ENCODE peak calls at places on chromosomes 7 and 10, in ten cellular contexts. M is neural progenitor cell, T is Panc1, K is upper lobe of right lung, Z is cardiac muscle cell, P is GM12865, G is AG10803, B is endothelial cell, L is WTC11, I is Calu3. E is an unnamed sample.

GRCh38 chr10:4947039-4947634 is 16.1 kb upstream of the AKR1C1 start:
- DNase-seq in L (no peak), Z (no peak), G (peak), M (no peak), P (no peak), K (no peak), T (no peak), I (no peak), B (no peak), E (no peak)

GRCh38 chr7:28389504-28390385 is 22.6 kb upstream of the CREB5 start:
- DNase-seq in M (peak), T (no peak), G (peak), L (no peak), P (peak), B (no peak), Z (peak), I (peak), K (no peak), E (no peak)

GRCh38 chr10:50999163-50999562 is 75.1 kb upstream of the PRKG1 start:
- DNase-seq in G (no peak), K (no peak), I (no peak), Z (no peak), T (no peak), P (no peak), L (no peak), M (no peak), B (no peak), E (no peak)

GRCh38 chr7:27723086-27723485 is 16.9 kb upstream of the TAX1BP1 start:
- DNase-seq in M (no peak), L (no peak), B (peak), Z (no peak), K (no peak), T (no peak), I (peak), P (no peak), G (peak), E (no peak)

GRCh38 chr7:85621286-85621685 is 434.4 kb upstream of the SEMA3D start:
- DNase-seq in G (no peak), P (no peak), L (no peak), Z (no peak), I (no peak), B (no peak), T (no peak), M (no peak), K (no peak), E (no peak)

GRCh38 chr10:98257198-98257597 is 10.8 kb downstream of the LOXL4 start:
- DNase-seq in T (no peak), B (no peak), I (no peak), Z (no peak), M (no peak), K (no peak), G (no peak), P (no peak), L (no peak), E (no peak)

GRCh38 chr7:50709151-50709550 is 73.5 kb downstream of the GRB10 start:
- DNase-seq in M (no peak), I (no peak), Z (no peak), K (no peak), B (no peak), G (no peak), P (no peak), T (no peak), L (no peak), E (no peak)

GRCh38 chr10:22681783-22682183 is 32.6 kb downstream of the PIP4K2A start:
- DNase-seq in T (peak), G (peak), Z (no peak), M (no peak), P (no peak), K (no peak), L (no peak), I (peak), B (no peak), E (no peak)

GRCh38 chr7:76372984-76373833 is 14.4 kb upstream of the YWHAG start:
- DNase-seq in Z (no peak), K (no peak), T (no peak), I (no peak), P (no peak), B (no peak), L (no peak), G (peak), M (no peak), E (no peak)

GRCh38 chr10:46033602-46034011 is 3.2 kb upstream of the NCOA4 start:
- DNase-seq in G (peak), Z (peak), M (no peak), K (no peak), L (no peak), P (no peak), T (no peak), B (peak), I (peak), E (no peak)

GRCh38 chr10:122373713-122374112 is 795 bp upstream of the PLEKHA1 start:
- DNase-seq in G (peak), B (no peak), Z (peak), L (no peak), I (no peak), M (no peak), T (no peak), P (no peak), K (no peak), E (no peak)

GRCh38 chr10:20085115-20085514 is 268.9 kb downstream of the PLXDC2 start:
- DNase-seq in B (no peak), M (no peak), Z (peak), P (no peak), L (peak), K (no peak), I (no peak), G (no peak), T (no peak), E (no peak)

GRCh38 chr7:143361552-143362125 is 874 bp downstream of the FAM131B start:
- DNase-seq in K (no peak), Z (no peak), T (no peak), G (no peak), B (no peak), M (peak), P (no peak), L (peak), I (no peak), E (no peak)

GRCh38 chr10:111926286-111926685 is 257.3 kb downstream of the GPAM start:
- DNase-seq in T (no peak), I (no peak), G (no peak), P (no peak), L (no peak), B (no peak), M (no peak), K (no peak), Z (no peak), E (no peak)

GRCh38 chr10:11776080-11776479 is 33.9 kb downstream of the ECHDC3 start:
- DNase-seq in B (no peak), Z (no peak), L (no peak), M (no peak), T (no peak), P (no peak), I (no peak), G (no peak), K (no peak), E (no peak)

GRCh38 chr7:137316643-137317042 is 26.9 kb downstream of the PTN start:
- DNase-seq in P (no peak), T (no peak), B (no peak), G (no peak), I (no peak), M (no peak), Z (no peak), L (no peak), K (no peak), E (no peak)

GRCh38 chr10:74797550-74797949 is 28.9 kb upstream of the KAT6B start:
- DNase-seq in P (no peak), I (no peak), B (no peak), M (no peak), T (no peak), K (no peak), G (no peak), L (no peak), Z (no peak), E (no peak)

GRCh38 chr7:46626261-46627037 is 705.4 kb upstream of the IGFBP3 start:
- DNase-seq in M (no peak), P (peak), Z (no peak), L (no peak), B (no peak), I (no peak), K (no peak), G (no peak), T (no peak), E (no peak)

GRCh38 chr10:113538131-113538530 is 14.7 kb upstream of the HABP2 start:
- DNase-seq in K (no peak), G (no peak), P (no peak), B (no peak), Z (no peak), L (no peak), T (no peak), I (no peak), M (no peak), E (no peak)

GRCh38 chr7:8160250-8160649 is 101.7 kb downstream of the ICA1 start:
- DNase-seq in P (no peak), B (no peak), Z (no peak), L (no peak), G (no peak), K (no peak), M (no peak), I (no peak), T (no peak), E (no peak)

GRCh38 chr7:23680417-23681405 is 712 bp downstream of the FAM221A start:
- DNase-seq in G (peak), M (peak), L (peak), T (no peak), P (peak), B (peak), I (peak), K (peak), Z (peak), E (peak)

GRCh38 chr7:81300779-81301178 is 381.9 kb upstream of the SEMA3C start:
- DNase-seq in B (no peak), T (no peak), K (no peak), L (no peak), M (no peak), Z (no peak), P (no peak), G (no peak), I (no peak), E (no peak)

GRCh38 chr10:13051126-13051694 is 48.8 kb upstream of the OPTN start:
- DNase-seq in I (no peak), M (no peak), Z (no peak), T (no peak), G (no peak), K (no peak), L (no peak), P (no peak), B (no peak), E (no peak)

GRCh38 chr7:152414779-152415178 is 21.0 kb downstream of the KMT2C start:
- DNase-seq in I (no peak), T (no peak), Z (no peak), M (no peak), L (no peak), P (no peak), K (no peak), G (no peak), B (no peak), E (no peak)

GRCh38 chr7:95772298-95772770 is at the start of gene DYNC1I1:
- DNase-seq in L (peak), M (peak), G (peak), K (peak), T (no peak), B (peak), I (peak), Z (peak), P (peak), E (peak)

GRCh38 chr10:87875929-87876571 is 12.6 kb downstream of the PTEN start:
- DNase-seq in G (no peak), L (no peak), K (no peak), B (no peak), I (no peak), P (no peak), T (no peak), M (no peak), Z (no peak), E (no peak)

GRCh38 chr10:3889961-3890522 is 105.0 kb upstream of the KLF6 start:
- DNase-seq in G (peak), Z (no peak), K (no peak), P (no peak), M (no peak), B (no peak), I (peak), L (no peak), T (no peak), E (no peak)

GRCh38 chr7:92255308-92255707 is 9.5 kb downstream of the ANKIB1 start:
- DNase-seq in K (no peak), P (no peak), M (no peak), I (no peak), T (no peak), B (no peak), G (peak), Z (no peak), L (no peak), E (no peak)

GRCh38 chr10:122730238-122730637 is 30.6 kb upstream of the C10orf120 start:
- DNase-seq in L (no peak), K (no peak), B (no peak), G (no peak), I (no peak), T (no peak), Z (no peak), P (no peak), M (no peak), E (no peak)

GRCh38 chr10:4704034-4704545 is 121.9 kb upstream of the AKR1E2 start:
- DNase-seq in I (peak), M (no peak), K (no peak), T (peak), G (peak), Z (no peak), B (no peak), L (no peak), P (no peak), E (no peak)

GRCh38 chr7:66952343-66953043 is 31.5 kb downstream of the TMEM248 start:
- DNase-seq in G (peak), Z (no peak), L (no peak), B (no peak), T (peak), K (no peak), I (peak), P (no peak), M (no peak), E (no peak)

GRCh38 chr7:66950311-66950710 is 29.3 kb downstream of the TMEM248 start:
- DNase-seq in K (no peak), I (no peak), Z (no peak), M (no peak), B (no peak), L (no peak), P (no peak), G (no peak), T (no peak), E (no peak)

GRCh38 chr7:66948480-66949109 is 27.6 kb downstream of the TMEM248 start:
- DNase-seq in K (no peak), P (no peak), B (no peak), T (no peak), Z (no peak), M (no peak), L (no peak), I (no peak), G (no peak), E (no peak)

GRCh38 chr7:66953044-66953427 is 32.0 kb downstream of the TMEM248 start:
- DNase-seq in I (no peak), G (no peak), Z (no peak), B (no peak), M (no peak), T (no peak), L (no peak), K (no peak), P (no peak), E (no peak)

DNA sequence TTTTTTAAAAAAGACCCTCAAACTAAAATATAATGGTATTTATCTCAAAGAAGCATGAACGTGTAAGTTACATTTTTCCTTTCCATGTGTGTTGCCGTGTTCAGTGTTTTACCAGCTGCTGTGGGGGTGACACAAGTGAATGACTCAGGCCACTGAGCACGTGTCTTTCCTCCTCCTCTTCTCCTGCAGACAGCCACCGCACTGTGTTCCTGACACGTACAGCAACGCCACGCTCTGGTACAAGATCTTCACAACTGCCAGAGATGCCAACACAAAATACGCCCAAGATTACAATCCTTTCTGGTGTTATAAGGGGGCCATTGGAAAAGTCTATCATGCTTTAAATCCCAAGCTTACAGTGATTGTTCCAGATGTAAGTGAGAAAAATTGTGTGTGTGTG is 29.7 kb downstream of the TMEM248 start:
- DNase-seq in M (no peak), I (no peak), T (no peak), B (no peak), Z (no peak), L (no peak), K (no peak), G (no peak), P (no peak), E (no peak)
- TF ChIP-seq CTCF in M (no peak), I (no peak), T (no peak), B (no peak), Z (no peak), L (no peak), K (no peak), G (no peak), P (no peak), E (no peak)

DNA sequence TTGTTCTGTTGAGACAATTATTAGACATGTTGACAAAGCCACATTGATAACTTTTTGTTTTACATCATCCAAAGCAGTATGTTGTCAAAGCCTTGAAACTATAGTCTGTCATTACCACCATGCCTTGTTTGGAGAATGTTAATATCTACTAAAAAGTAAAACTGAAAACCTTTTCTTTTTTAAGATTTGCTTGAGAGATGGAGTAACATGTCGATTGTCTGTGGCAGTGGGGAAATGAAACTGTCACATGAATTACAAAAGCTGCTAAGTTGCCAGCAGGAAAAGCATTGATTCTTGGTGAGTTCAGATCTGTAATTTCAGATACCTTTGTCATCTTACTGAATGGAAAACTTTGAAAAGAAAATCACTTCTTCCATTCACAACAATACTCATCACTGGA is 69.1 kb downstream of the TFPI2 start:
- DNase-seq in L (no peak), I (no peak), M (no peak), G (no peak), K (no peak), T (no peak), B (no peak), P (peak), Z (no peak), E (no peak)
- TF ChIP-seq CTCF in L (no peak), I (no peak), M (no peak), G (no peak), K (no peak), T (no peak), B (no peak), P (no peak), Z (no peak), E (no peak)

GRCh38 chr10:70551491-70551890 is 51.0 kb downstream of the PRF1 start:
- DNase-seq in Z (no peak), K (no peak), M (no peak), P (no peak), T (no peak), L (no peak), G (no peak), B (no peak), I (no peak), E (no peak)
- TF ChIP-seq CTCF in Z (no peak), K (no peak), M (no peak), P (no peak), T (no peak), L (no peak), G (no peak), B (no peak), I (no peak), E (no peak)

GRCh38 chr10:62613429-62613828 is 191.1 kb upstream of the ADO start:
- DNase-seq in I (no peak), G (no peak), P (peak), K (no peak), T (no peak), Z (no peak), B (no peak), L (no peak), M (no peak), E (no peak)

GRCh38 chr10:62614389-62615157 is 189.9 kb upstream of the ADO start:
- DNase-seq in B (no peak), G (peak), L (no peak), Z (no peak), T (no peak), M (no peak), P (peak), K (no peak), I (no peak), E (no peak)

DNA sequence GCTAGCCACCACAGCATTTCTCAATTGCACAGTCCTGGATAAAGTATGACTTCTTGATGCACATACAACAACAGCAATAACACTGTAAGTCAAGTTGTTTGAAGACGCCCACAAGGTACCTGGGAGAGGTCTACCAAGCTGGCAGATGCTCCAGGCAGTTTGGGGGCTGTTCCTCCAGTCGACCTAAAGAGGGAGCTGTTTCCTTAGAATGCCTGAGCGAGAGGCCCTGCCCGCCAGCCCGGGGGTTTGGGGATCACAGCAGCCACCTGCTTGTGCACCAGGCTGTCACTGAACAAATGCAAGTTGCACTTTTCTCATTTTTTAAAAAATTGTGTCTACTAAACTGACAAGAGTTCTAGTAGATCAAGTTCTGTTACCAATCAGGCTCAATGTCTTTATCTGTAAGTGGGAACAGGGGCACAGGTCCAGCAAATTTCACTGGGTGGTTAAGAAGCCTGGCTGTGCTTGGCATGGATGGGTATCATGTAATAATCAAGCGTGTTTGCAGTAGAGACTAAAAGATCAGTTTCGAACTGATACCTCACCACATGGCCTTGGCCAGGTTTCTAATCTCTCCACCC is 193.8 kb upstream of the ADO start:
- DNase-seq in L (peak), Z (peak), I (peak), K (peak), M (peak), G (peak), P (peak), T (no peak), B (peak), E (no peak)
- TF ChIP-seq CTCF in L (peak), Z (peak), I (peak), K (peak), M (peak), G (peak), P (peak), T (peak), B (peak), E (peak)

DNA sequence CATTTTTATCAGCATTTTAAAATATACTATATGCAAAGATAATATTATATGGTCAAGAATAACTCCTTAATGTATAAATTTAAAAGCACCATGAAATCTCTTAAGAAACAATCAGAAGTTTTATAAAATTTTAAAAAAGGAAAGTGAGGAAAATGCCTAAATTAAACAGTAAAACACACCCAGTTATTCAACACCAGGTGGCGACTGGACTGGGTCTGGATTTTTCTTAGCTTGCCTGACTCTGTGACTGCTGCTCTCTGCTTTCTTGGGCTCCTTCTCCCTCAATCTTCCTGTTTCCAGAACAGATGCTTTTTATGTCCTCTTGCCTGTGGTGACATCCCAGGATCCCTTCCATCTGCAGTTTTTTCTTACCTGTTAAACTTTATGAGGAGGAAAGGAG is 200.3 kb downstream of the BICC1 start:
- DNase-seq in Z (no peak), T (no peak), K (no peak), P (no peak), M (no peak), G (no peak), I (no peak), L (no peak), B (no peak), E (no peak)
- TF ChIP-seq CTCF in Z (peak), T (no peak), K (no peak), P (no peak), M (peak), G (peak), I (peak), L (no peak), B (peak), E (peak)

DNA sequence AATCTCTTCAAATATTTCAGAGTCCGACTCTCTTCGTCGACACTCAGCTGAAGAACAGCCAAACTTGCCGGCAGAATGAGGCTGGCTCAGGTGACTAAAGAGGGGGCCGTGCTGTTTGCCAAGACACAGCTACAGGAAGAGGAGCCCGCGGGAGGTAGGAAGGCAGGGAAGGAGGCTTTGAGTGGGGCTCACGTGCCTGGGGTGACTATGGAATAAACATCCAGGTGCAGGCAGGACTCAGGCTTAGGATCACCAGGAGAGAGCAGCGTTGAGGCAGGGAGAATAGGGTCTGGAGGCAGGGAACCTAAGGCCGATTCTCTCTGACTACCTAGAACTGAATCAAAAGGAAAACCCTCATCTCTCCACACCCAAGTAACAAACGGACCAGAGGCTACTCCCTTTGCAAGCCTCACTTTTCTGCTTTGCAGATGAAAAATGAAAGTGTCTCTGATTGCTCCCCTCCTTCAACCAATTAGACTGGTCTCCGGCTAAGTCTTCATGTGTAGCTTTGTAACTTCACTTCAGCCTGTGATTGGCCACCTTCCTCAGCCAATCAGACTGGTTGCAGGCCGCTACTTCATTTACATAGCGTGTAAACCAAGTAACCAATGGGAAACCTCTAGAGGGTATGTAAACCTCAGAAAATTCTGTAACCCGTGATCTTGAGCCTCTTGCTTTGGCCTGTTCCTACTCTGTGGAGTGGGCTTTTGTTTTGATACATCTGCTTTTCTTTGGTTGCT is 19.7 kb upstream of the BNIP3 start:
- DNase-seq in I (peak), K (peak), M (no peak), T (no peak), Z (no peak), L (peak), G (peak), P (peak), B (no peak), E (no peak)
- TF ChIP-seq CTCF in I (no peak), K (no peak), M (peak), T (no peak), Z (peak), L (no peak), G (no peak), P (no peak), B (no peak), E (no peak)